ENCODE peak calls at places on chromosomes 12 and 14, in five cellular contexts. One of them, this sample, is unnamed.

GRCh38 chr12:111322336-111323250 is 46.3 kb downstream of the PHETA1 start:
- DNase-seq in aorta: no peak
- DNase-seq in GM12892: no peak
- DNase-seq in AG10803: peak
- DNase-seq in NCI-H2107: no peak
- DNase-seq in this sample: peak

GRCh38 chr12:85714425-85714824 is 121.8 kb downstream of the RASSF9 start:
- DNase-seq in aorta: no peak
- DNase-seq in GM12892: no peak
- DNase-seq in AG10803: no peak
- DNase-seq in NCI-H2107: no peak
- DNase-seq in this sample: no peak

GRCh38 chr12:752673-753400 is 458 bp downstream of the WNK1 start:
- DNase-seq in aorta: peak
- DNase-seq in GM12892: peak
- DNase-seq in AG10803: peak
- DNase-seq in NCI-H2107: peak
- DNase-seq in this sample: peak

GRCh38 chr14:103512701-103513611 is 9.7 kb downstream of the CKB start:
- DNase-seq in aorta: peak
- DNase-seq in GM12892: no peak
- DNase-seq in AG10803: peak
- DNase-seq in NCI-H2107: peak
- DNase-seq in this sample: peak

GRCh38 chr14:102911541-102911951 is 10.9 kb upstream of the AMN start:
- DNase-seq in aorta: peak
- DNase-seq in GM12892: no peak
- DNase-seq in AG10803: no peak
- DNase-seq in NCI-H2107: no peak
- DNase-seq in this sample: no peak

GRCh38 chr12:63098851-63099250 is 52.1 kb downstream of the AVPR1A start:
- DNase-seq in aorta: no peak
- DNase-seq in GM12892: no peak
- DNase-seq in AG10803: no peak
- DNase-seq in NCI-H2107: no peak
- DNase-seq in this sample: peak

GRCh38 chr14:26765768-26766550 is 168.1 kb upstream of the NOVA1 start:
- DNase-seq in aorta: no peak
- DNase-seq in GM12892: no peak
- DNase-seq in AG10803: peak
- DNase-seq in NCI-H2107: no peak
- DNase-seq in this sample: peak

GRCh38 chr12:65022960-65023359 is 98.1 kb downstream of the WIF1 start:
- DNase-seq in aorta: no peak
- DNase-seq in GM12892: no peak
- DNase-seq in AG10803: no peak
- DNase-seq in NCI-H2107: no peak
- DNase-seq in this sample: no peak

GRCh38 chr12:115437061-115437567 is 753.1 kb upstream of the TBX3 start:
- DNase-seq in aorta: no peak
- DNase-seq in GM12892: no peak
- DNase-seq in AG10803: peak
- DNase-seq in NCI-H2107: no peak
- DNase-seq in this sample: peak

GRCh38 chr12:49296836-49297694 is 2.1 kb downstream of the PRPH start:
- DNase-seq in aorta: peak
- DNase-seq in GM12892: no peak
- DNase-seq in AG10803: no peak
- DNase-seq in NCI-H2107: no peak
- DNase-seq in this sample: peak

GRCh38 chr14:58637040-58637390 is 747 bp upstream of the DACT1 start:
- DNase-seq in aorta: peak
- DNase-seq in GM12892: no peak
- DNase-seq in AG10803: peak
- DNase-seq in NCI-H2107: no peak
- DNase-seq in this sample: no peak

GRCh38 chr14:60722836-60723217 is 1.3 kb downstream of the SIX4 start:
- DNase-seq in aorta: peak
- DNase-seq in GM12892: peak
- DNase-seq in AG10803: no peak
- DNase-seq in NCI-H2107: no peak
- DNase-seq in this sample: no peak

GRCh38 chr12:91009319-91009950 is 4.7 kb upstream of the EPYC start:
- DNase-seq in aorta: no peak
- DNase-seq in GM12892: no peak
- DNase-seq in AG10803: no peak
- DNase-seq in NCI-H2107: no peak
- DNase-seq in this sample: no peak

GRCh38 chr14:36221097-36221496 is 44.6 kb upstream of the PTCSC3 start:
- DNase-seq in aorta: no peak
- DNase-seq in GM12892: no peak
- DNase-seq in AG10803: no peak
- DNase-seq in NCI-H2107: no peak
- DNase-seq in this sample: peak

GRCh38 chr12:116606397-116606796 is 47.2 kb downstream of the MAP1LC3B2 start:
- DNase-seq in aorta: no peak
- DNase-seq in GM12892: no peak
- DNase-seq in AG10803: no peak
- DNase-seq in NCI-H2107: no peak
- DNase-seq in this sample: no peak

GRCh38 chr12:13288937-13289643 is 92.6 kb downstream of the EMP1 start:
- DNase-seq in aorta: no peak
- DNase-seq in GM12892: no peak
- DNase-seq in AG10803: peak
- DNase-seq in NCI-H2107: no peak
- DNase-seq in this sample: no peak

GRCh38 chr12:23628836-23629235 is 320.6 kb downstream of the SOX5 start:
- DNase-seq in aorta: no peak
- DNase-seq in GM12892: no peak
- DNase-seq in AG10803: no peak
- DNase-seq in NCI-H2107: no peak
- DNase-seq in this sample: no peak

GRCh38 chr14:61493239-61493638 is 171.9 kb downstream of the PRKCH start:
- DNase-seq in aorta: no peak
- DNase-seq in GM12892: no peak
- DNase-seq in AG10803: peak
- DNase-seq in NCI-H2107: no peak
- DNase-seq in this sample: no peak

GRCh38 chr14:75977544-75977943 is 4.3 kb downstream of the TGFB3 start:
- DNase-seq in aorta: no peak
- DNase-seq in GM12892: no peak
- DNase-seq in AG10803: peak
- DNase-seq in NCI-H2107: no peak
- DNase-seq in this sample: no peak

GRCh38 chr12:95253386-95253785 is 35.8 kb downstream of the VEZT start:
- DNase-seq in aorta: no peak
- DNase-seq in GM12892: no peak
- DNase-seq in AG10803: no peak
- DNase-seq in NCI-H2107: no peak
- DNase-seq in this sample: no peak

GRCh38 chr12:131366261-131366871 is 344.5 kb upstream of the SFSWAP start:
- DNase-seq in aorta: peak
- DNase-seq in GM12892: no peak
- DNase-seq in AG10803: no peak
- DNase-seq in NCI-H2107: no peak
- DNase-seq in this sample: no peak

GRCh38 chr12:57771271-57771872 is 533 bp downstream of the METTL1 start:
- DNase-seq in aorta: peak
- DNase-seq in GM12892: peak
- DNase-seq in AG10803: peak
- DNase-seq in NCI-H2107: peak
- DNase-seq in this sample: peak

GRCh38 chr14:60760648-60761364 is 26.2 kb downstream of the MNAT1 start:
- DNase-seq in aorta: no peak
- DNase-seq in GM12892: no peak
- DNase-seq in AG10803: no peak
- DNase-seq in NCI-H2107: peak
- DNase-seq in this sample: peak

GRCh38 chr14:55773984-55774581 is 194.1 kb downstream of the KTN1 start:
- DNase-seq in aorta: no peak
- DNase-seq in GM12892: no peak
- DNase-seq in AG10803: no peak
- DNase-seq in NCI-H2107: no peak
- DNase-seq in this sample: no peak

This sample was measured in NCI-H774.